ENCODE peak calls at places on chromosome 7, in five cellular contexts. One of them, this sample, is unnamed.

GRCh38 chr7:45192546-45193177 is 35.1 kb downstream of the RAMP3 start:
- DNase-seq in lung: no peak
- DNase-seq in brain microvascular endothelial cell: no peak
- DNase-seq in AG09309: no peak
- DNase-seq in hepatocyte: no peak
- DNase-seq in this sample: no peak

GRCh38 chr7:95577137-95577536 is 19.2 kb downstream of the PDK4 start:
- DNase-seq in brain microvascular endothelial cell: no peak
- DNase-seq in hepatocyte: no peak
- DNase-seq in AG09309: no peak
- DNase-seq in lung: no peak
- DNase-seq in this sample: no peak

GRCh38 chr7:64793106-64793755 is 997 bp upstream of the ZNF138 start:
- DNase-seq in brain microvascular endothelial cell: no peak
- DNase-seq in lung: no peak
- DNase-seq in AG09309: no peak
- DNase-seq in hepatocyte: no peak
- DNase-seq in this sample: no peak

GRCh38 chr7:25493811-25494366 is 265.6 kb upstream of the NPVF start:
- DNase-seq in lung: no peak
- DNase-seq in AG09309: no peak
- DNase-seq in brain microvascular endothelial cell: no peak
- DNase-seq in hepatocyte: no peak
- DNase-seq in this sample: no peak

GRCh38 chr7:2044883-2045471 is 187.8 kb downstream of the MAD1L1 start:
- DNase-seq in hepatocyte: no peak
- DNase-seq in brain microvascular endothelial cell: no peak
- DNase-seq in AG09309: no peak
- DNase-seq in lung: no peak
- DNase-seq in this sample: peak; percentile 76

GRCh38 chr7:100010901-100011300 is 4.5 kb upstream of the ZKSCAN1 start:
- DNase-seq in hepatocyte: no peak
- DNase-seq in lung: no peak
- DNase-seq in AG09309: no peak
- DNase-seq in brain microvascular endothelial cell: no peak
- DNase-seq in this sample: no peak

GRCh38 chr7:32020760-32021159 is 49.4 kb downstream of the PDE1C start:
- DNase-seq in AG09309: no peak
- DNase-seq in hepatocyte: no peak
- DNase-seq in brain microvascular endothelial cell: no peak
- DNase-seq in lung: no peak
- DNase-seq in this sample: no peak

GRCh38 chr7:127751723-127752448 is 99.9 kb downstream of the SND1 start:
- DNase-seq in hepatocyte: no peak
- DNase-seq in brain microvascular endothelial cell: peak; percentile 11
- DNase-seq in AG09309: no peak
- DNase-seq in lung: no peak
- DNase-seq in this sample: no peak

GRCh38 chr7:368651-369475 is 78.9 kb downstream of the FOXL3 start:
- DNase-seq in lung: no peak
- DNase-seq in AG09309: no peak
- DNase-seq in brain microvascular endothelial cell: no peak
- DNase-seq in hepatocyte: no peak
- DNase-seq in this sample: no peak

GRCh38 chr7:115850774-115851173 is 179.8 kb downstream of the TFEC start:
- DNase-seq in brain microvascular endothelial cell: no peak
- DNase-seq in lung: no peak
- DNase-seq in AG09309: no peak
- DNase-seq in hepatocyte: no peak
- DNase-seq in this sample: no peak

GRCh38 chr7:158353606-158354570 is 233.7 kb downstream of the PTPRN2 start:
- DNase-seq in AG09309: no peak
- DNase-seq in lung: no peak
- DNase-seq in hepatocyte: no peak
- DNase-seq in brain microvascular endothelial cell: peak; percentile 41
- DNase-seq in this sample: no peak

GRCh38 chr7:12584940-12585339 is 14.4 kb downstream of the SCIN start:
- DNase-seq in hepatocyte: no peak
- DNase-seq in brain microvascular endothelial cell: peak; percentile 51
- DNase-seq in AG09309: no peak
- DNase-seq in lung: no peak
- DNase-seq in this sample: peak; percentile 41

GRCh38 chr7:149569025-149569725 is 71.6 kb upstream of the ZNF746 start:
- DNase-seq in hepatocyte: peak; percentile 74
- DNase-seq in brain microvascular endothelial cell: peak; percentile 72
- DNase-seq in lung: no peak
- DNase-seq in AG09309: no peak
- DNase-seq in this sample: no peak

GRCh38 chr7:24192053-24192452 is 91.9 kb upstream of the NPY start:
- DNase-seq in AG09309: no peak
- DNase-seq in hepatocyte: no peak
- DNase-seq in brain microvascular endothelial cell: no peak
- DNase-seq in lung: no peak
- DNase-seq in this sample: no peak

GRCh38 chr7:408651-409343 is 110.8 kb downstream of the PDGFA start:
- DNase-seq in AG09309: no peak
- DNase-seq in brain microvascular endothelial cell: no peak
- DNase-seq in hepatocyte: no peak
- DNase-seq in lung: no peak
- DNase-seq in this sample: no peak

GRCh38 chr7:134460000-134460399 is 1.1 kb upstream of the AKR1B1 start:
- DNase-seq in AG09309: no peak
- DNase-seq in brain microvascular endothelial cell: no peak
- DNase-seq in lung: no peak
- DNase-seq in hepatocyte: no peak
- DNase-seq in this sample: no peak

GRCh38 chr7:66380285-66380888 is 175.3 kb downstream of the TPST1 start:
- DNase-seq in lung: no peak
- DNase-seq in hepatocyte: no peak
- DNase-seq in AG09309: no peak
- DNase-seq in brain microvascular endothelial cell: peak; percentile 37
- DNase-seq in this sample: no peak

GRCh38 chr7:115008465-115009114 is 86.7 kb downstream of the MDFIC start:
- DNase-seq in hepatocyte: peak; percentile 5
- DNase-seq in lung: peak; percentile 41
- DNase-seq in AG09309: peak; percentile 45
- DNase-seq in brain microvascular endothelial cell: peak; percentile 72
- DNase-seq in this sample: peak; percentile 47

GRCh38 chr7:98621573-98622482 is 4.7 kb downstream of the NPTX2 start:
- DNase-seq in AG09309: no peak
- DNase-seq in lung: no peak
- DNase-seq in brain microvascular endothelial cell: no peak
- DNase-seq in hepatocyte: no peak
- DNase-seq in this sample: no peak

GRCh38 chr7:133056370-133057238 is 25.3 kb downstream of the CHCHD3 start:
- DNase-seq in lung: no peak
- DNase-seq in hepatocyte: no peak
- DNase-seq in brain microvascular endothelial cell: no peak
- DNase-seq in AG09309: no peak
- DNase-seq in this sample: no peak

GRCh38 chr7:35780070-35780469 is 20.8 kb upstream of the SEPTIN7 start:
- DNase-seq in lung: no peak
- DNase-seq in AG09309: no peak
- DNase-seq in brain microvascular endothelial cell: no peak
- DNase-seq in hepatocyte: no peak
- DNase-seq in this sample: no peak

GRCh38 chr7:46448478-46448877 is 527.4 kb upstream of the IGFBP3 start:
- DNase-seq in brain microvascular endothelial cell: no peak
- DNase-seq in hepatocyte: no peak
- DNase-seq in lung: no peak
- DNase-seq in AG09309: no peak
- DNase-seq in this sample: no peak

GRCh38 chr7:4687956-4688355 is 5.9 kb downstream of the FOXK1 start:
- DNase-seq in AG09309: no peak
- DNase-seq in brain microvascular endothelial cell: no peak
- DNase-seq in hepatocyte: no peak
- DNase-seq in lung: no peak
- DNase-seq in this sample: no peak

GRCh38 chr7:4690953-4691856 is 9.1 kb downstream of the FOXK1 start:
- DNase-seq in brain microvascular endothelial cell: no peak
- DNase-seq in AG09309: no peak
- DNase-seq in lung: no peak
- DNase-seq in hepatocyte: no peak
- DNase-seq in this sample: no peak

GRCh38 chr7:4692055-4692454 is 10.0 kb downstream of the FOXK1 start:
- DNase-seq in hepatocyte: no peak
- DNase-seq in lung: no peak
- DNase-seq in brain microvascular endothelial cell: no peak
- DNase-seq in AG09309: no peak
- DNase-seq in this sample: no peak

GRCh38 chr7:4689151-4689550 is 7.1 kb downstream of the FOXK1 start:
- DNase-seq in hepatocyte: no peak
- DNase-seq in lung: no peak
- DNase-seq in AG09309: no peak
- DNase-seq in brain microvascular endothelial cell: no peak
- DNase-seq in this sample: no peak

GRCh38 chr7:4689668-4690067 is 7.6 kb downstream of the FOXK1 start:
- DNase-seq in hepatocyte: no peak
- DNase-seq in brain microvascular endothelial cell: no peak
- DNase-seq in AG09309: no peak
- DNase-seq in lung: no peak
- DNase-seq in this sample: no peak
- H3K4me3 ChIP-seq in hepatocyte: no peak overlapping the region
- H3K4me3 ChIP-seq in brain microvascular endothelial cell: no peak overlapping the region
- H3K4me3 ChIP-seq in AG09309: no peak overlapping the region
- H3K4me3 ChIP-seq in lung: no peak overlapping the region
- H3K4me3 ChIP-seq in this sample: no peak overlapping the region

GRCh38 chr7:19773361-19773760 is at the start of gene TMEM196:
- DNase-seq in hepatocyte: peak; percentile 12
- DNase-seq in AG09309: no peak
- DNase-seq in brain microvascular endothelial cell: no peak
- DNase-seq in lung: no peak
- DNase-seq in this sample: no peak

GRCh38 chr7:19772323-19772722 is 1.1 kb downstream of the TMEM196 start:
- DNase-seq in brain microvascular endothelial cell: no peak
- DNase-seq in hepatocyte: no peak
- DNase-seq in lung: no peak
- DNase-seq in AG09309: no peak
- DNase-seq in this sample: no peak

GRCh38 chr7:19776981-19777380 is 3.6 kb upstream of the TMEM196 start:
- DNase-seq in hepatocyte: no peak
- DNase-seq in AG09309: no peak
- DNase-seq in brain microvascular endothelial cell: no peak
- DNase-seq in lung: no peak
- DNase-seq in this sample: no peak

GRCh38 chr7:19772858-19773337 is 519 bp downstream of the TMEM196 start:
- DNase-seq in AG09309: no peak
- DNase-seq in brain microvascular endothelial cell: peak; percentile 27
- DNase-seq in lung: no peak
- DNase-seq in hepatocyte: peak; percentile 68
- DNase-seq in this sample: no peak
- H3K4me3 ChIP-seq in AG09309: no peak overlapping the region
- H3K4me3 ChIP-seq in brain microvascular endothelial cell: peak overlapping the region; percentile 44
- H3K4me3 ChIP-seq in lung: no peak overlapping the region
- H3K4me3 ChIP-seq in hepatocyte: peak overlapping the region; percentile 44
- H3K4me3 ChIP-seq in this sample: no peak overlapping the region

GRCh38 chr7:144390481-144390880 is 13.0 kb downstream of the NOBOX start:
- DNase-seq in brain microvascular endothelial cell: no peak
- DNase-seq in AG09309: no peak
- DNase-seq in hepatocyte: no peak
- DNase-seq in lung: no peak
- DNase-seq in this sample: no peak

GRCh38 chr7:144391014-144391413 is 12.5 kb downstream of the NOBOX start:
- DNase-seq in lung: no peak
- DNase-seq in brain microvascular endothelial cell: no peak
- DNase-seq in hepatocyte: no peak
- DNase-seq in AG09309: no peak
- DNase-seq in this sample: no peak

GRCh38 chr7:144386741-144387140 is 16.8 kb downstream of the NOBOX start:
- DNase-seq in brain microvascular endothelial cell: peak; percentile 61
- DNase-seq in lung: no peak
- DNase-seq in hepatocyte: no peak
- DNase-seq in AG09309: peak; percentile 16
- DNase-seq in this sample: no peak

GRCh38 chr7:144388950-144389349 is 14.5 kb downstream of the NOBOX start:
- DNase-seq in lung: no peak
- DNase-seq in AG09309: no peak
- DNase-seq in brain microvascular endothelial cell: no peak
- DNase-seq in hepatocyte: no peak
- DNase-seq in this sample: no peak

GRCh38 chr7:144391823-144392255 is 11.7 kb downstream of the NOBOX start:
- DNase-seq in brain microvascular endothelial cell: peak; percentile 46
- DNase-seq in lung: no peak
- DNase-seq in AG09309: peak; percentile 24
- DNase-seq in hepatocyte: peak; percentile 67
- DNase-seq in this sample: no peak
- H3K4me3 ChIP-seq in brain microvascular endothelial cell: no peak overlapping the region
- H3K4me3 ChIP-seq in lung: no peak overlapping the region
- H3K4me3 ChIP-seq in AG09309: no peak overlapping the region
- H3K4me3 ChIP-seq in hepatocyte: no peak overlapping the region
- H3K4me3 ChIP-seq in this sample: no peak overlapping the region

GRCh38 chr7:20283385-20283784 is 47.3 kb upstream of the ITGB8 start:
- DNase-seq in lung: no peak
- DNase-seq in brain microvascular endothelial cell: no peak
- DNase-seq in hepatocyte: no peak
- DNase-seq in AG09309: no peak
- DNase-seq in this sample: no peak

GRCh38 chr7:20282960-20283359 is 47.7 kb upstream of the ITGB8 start:
- DNase-seq in AG09309: no peak
- DNase-seq in hepatocyte: no peak
- DNase-seq in brain microvascular endothelial cell: no peak
- DNase-seq in lung: no peak
- DNase-seq in this sample: no peak

GRCh38 chr7:20283997-20284396 is 46.7 kb upstream of the ITGB8 start:
- DNase-seq in AG09309: no peak
- DNase-seq in hepatocyte: no peak
- DNase-seq in lung: no peak
- DNase-seq in brain microvascular endothelial cell: no peak
- DNase-seq in this sample: no peak

GRCh38 chr7:20287317-20287716 is 43.4 kb upstream of the ITGB8 start:
- DNase-seq in brain microvascular endothelial cell: no peak
- DNase-seq in AG09309: no peak
- DNase-seq in hepatocyte: no peak
- DNase-seq in lung: no peak
- DNase-seq in this sample: no peak

DNA sequence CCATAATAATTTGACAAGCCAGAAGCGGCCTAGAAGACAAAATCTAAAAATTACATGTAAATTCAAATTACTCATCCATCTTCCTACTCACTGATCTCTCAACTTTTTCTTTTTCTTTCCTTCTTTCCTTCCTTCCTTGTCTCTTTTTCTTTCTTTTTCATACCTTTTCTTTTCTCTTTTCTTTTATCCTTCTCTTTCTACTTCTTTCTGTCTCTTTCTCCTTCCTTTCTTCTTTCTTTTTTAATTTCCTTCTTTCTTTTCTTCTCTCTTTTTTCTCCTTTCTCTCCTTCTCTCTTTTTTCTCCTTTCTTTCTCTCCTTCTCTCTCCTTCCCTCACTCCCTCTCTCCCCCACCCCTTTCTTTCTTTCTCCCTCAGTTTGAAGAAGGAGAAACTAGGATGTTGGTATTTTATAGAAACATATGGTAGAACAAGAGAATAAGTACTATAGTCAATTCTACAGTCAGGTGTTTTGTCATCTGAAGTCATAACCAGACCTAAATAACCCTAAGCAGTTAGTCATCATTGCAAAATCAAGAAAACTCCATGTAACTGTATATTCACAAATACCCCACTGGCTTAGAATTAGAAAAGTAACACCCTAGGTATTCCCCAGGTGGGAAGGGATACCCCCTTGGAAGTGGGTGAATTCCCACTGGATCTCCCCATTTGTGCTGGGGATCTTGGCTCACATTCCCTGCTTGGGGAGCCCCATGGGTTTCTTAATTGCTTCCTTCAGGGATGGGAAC is 46.1 kb upstream of the ITGB8 start:
- DNase-seq in lung: no peak
- DNase-seq in brain microvascular endothelial cell: no peak
- DNase-seq in AG09309: no peak
- DNase-seq in hepatocyte: no peak
- DNase-seq in this sample: no peak
- H3K4me3 ChIP-seq in lung: no peak overlapping the region
- H3K4me3 ChIP-seq in brain microvascular endothelial cell: no peak overlapping the region
- H3K4me3 ChIP-seq in AG09309: no peak overlapping the region
- H3K4me3 ChIP-seq in hepatocyte: no peak overlapping the region
- H3K4me3 ChIP-seq in this sample: no peak overlapping the region

This sample was measured in lower leg skin.